ENCODE peak calls at places on chromosomes 5 and 9, in five cellular contexts. One of them, this sample, is unnamed.

GRCh38 chr9:129936222-129936621 is 101.0 kb downstream of the USP20 start:
- DNase-seq in foreskin melanocyte: no peak
- DNase-seq in activated B cell treated with CpG ODN at 0.5 μM for 24 hours: no peak
- DNase-seq in HEK293T: no peak
- DNase-seq in stomach: no peak
- DNase-seq in this sample: no peak

GRCh38 chr5:130720355-130720754 is 444.7 kb downstream of the HINT1 start:
- DNase-seq in foreskin melanocyte: peak; percentile 29
- DNase-seq in activated B cell treated with CpG ODN at 0.5 μM for 24 hours: no peak
- DNase-seq in HEK293T: peak; percentile 47
- DNase-seq in stomach: no peak
- DNase-seq in this sample: no peak

GRCh38 chr9:120579139-120579749 is 723 bp downstream of the CDK5RAP2 start:
- DNase-seq in foreskin melanocyte: no peak
- DNase-seq in activated B cell treated with CpG ODN at 0.5 μM for 24 hours: peak; percentile 17
- DNase-seq in HEK293T: peak; percentile 22
- DNase-seq in stomach: no peak
- DNase-seq in this sample: peak; percentile 46

GRCh38 chr5:37552770-37553719 is 173.9 kb downstream of the WDR70 start:
- DNase-seq in foreskin melanocyte: no peak
- DNase-seq in activated B cell treated with CpG ODN at 0.5 μM for 24 hours: no peak
- DNase-seq in HEK293T: no peak
- DNase-seq in stomach: no peak
- DNase-seq in this sample: no peak

GRCh38 chr9:7316458-7316795 is 483.2 kb downstream of the DMAC1 start:
- DNase-seq in foreskin melanocyte: no peak
- DNase-seq in activated B cell treated with CpG ODN at 0.5 μM for 24 hours: no peak
- DNase-seq in HEK293T: no peak
- DNase-seq in stomach: no peak
- DNase-seq in this sample: no peak

GRCh38 chr9:113471143-113471542 is 7.6 kb downstream of the RGS3 start:
- DNase-seq in foreskin melanocyte: no peak
- DNase-seq in activated B cell treated with CpG ODN at 0.5 μM for 24 hours: no peak
- DNase-seq in HEK293T: no peak
- DNase-seq in stomach: no peak
- DNase-seq in this sample: no peak

GRCh38 chr9:126159661-126160060 is 167.0 kb upstream of the MVB12B start:
- DNase-seq in foreskin melanocyte: no peak
- DNase-seq in activated B cell treated with CpG ODN at 0.5 μM for 24 hours: no peak
- DNase-seq in HEK293T: peak; percentile 2
- DNase-seq in stomach: peak; percentile 15
- DNase-seq in this sample: peak; percentile 31

GRCh38 chr5:6592611-6593010 is 40.2 kb downstream of the NSUN2 start:
- DNase-seq in foreskin melanocyte: no peak
- DNase-seq in activated B cell treated with CpG ODN at 0.5 μM for 24 hours: no peak
- DNase-seq in HEK293T: no peak
- DNase-seq in stomach: no peak
- DNase-seq in this sample: no peak

GRCh38 chr5:141850183-141850768 is 27.9 kb downstream of the PCDH1 start:
- DNase-seq in foreskin melanocyte: no peak
- DNase-seq in activated B cell treated with CpG ODN at 0.5 μM for 24 hours: no peak
- DNase-seq in HEK293T: peak; percentile 50
- DNase-seq in stomach: no peak
- DNase-seq in this sample: no peak

GRCh38 chr9:69254223-69254622 is 70.8 kb upstream of the ENTREP1 start:
- DNase-seq in foreskin melanocyte: no peak
- DNase-seq in activated B cell treated with CpG ODN at 0.5 μM for 24 hours: no peak
- DNase-seq in HEK293T: no peak
- DNase-seq in stomach: no peak
- DNase-seq in this sample: no peak

GRCh38 chr5:159849437-159850191 is 66.7 kb upstream of the ADRA1B start:
- DNase-seq in foreskin melanocyte: no peak
- DNase-seq in activated B cell treated with CpG ODN at 0.5 μM for 24 hours: no peak
- DNase-seq in HEK293T: no peak
- DNase-seq in stomach: no peak
- DNase-seq in this sample: no peak

GRCh38 chr9:86968258-86968920 is 21.1 kb upstream of the GAS1 start:
- DNase-seq in foreskin melanocyte: no peak
- DNase-seq in activated B cell treated with CpG ODN at 0.5 μM for 24 hours: no peak
- DNase-seq in HEK293T: no peak
- DNase-seq in stomach: no peak
- DNase-seq in this sample: no peak

GRCh38 chr5:12691330-12691729 is 787.1 kb upstream of the CTNND2 start:
- DNase-seq in foreskin melanocyte: no peak
- DNase-seq in activated B cell treated with CpG ODN at 0.5 μM for 24 hours: no peak
- DNase-seq in HEK293T: no peak
- DNase-seq in stomach: no peak
- DNase-seq in this sample: no peak

GRCh38 chr9:16414451-16414850 is 456.0 kb downstream of the BNC2 start:
- DNase-seq in foreskin melanocyte: no peak
- DNase-seq in activated B cell treated with CpG ODN at 0.5 μM for 24 hours: no peak
- DNase-seq in HEK293T: no peak
- DNase-seq in stomach: no peak
- DNase-seq in this sample: no peak

GRCh38 chr5:66969963-66970362 is 226.6 kb downstream of the CD180 start:
- DNase-seq in foreskin melanocyte: no peak
- DNase-seq in activated B cell treated with CpG ODN at 0.5 μM for 24 hours: no peak
- DNase-seq in HEK293T: no peak
- DNase-seq in stomach: no peak
- DNase-seq in this sample: no peak

GRCh38 chr5:94748212-94748611 is 129.7 kb downstream of the SLF1 start:
- DNase-seq in foreskin melanocyte: no peak
- DNase-seq in activated B cell treated with CpG ODN at 0.5 μM for 24 hours: no peak
- DNase-seq in HEK293T: no peak
- DNase-seq in stomach: no peak
- DNase-seq in this sample: no peak

GRCh38 chr5:149728303-149728702 is 1.8 kb upstream of the PPARGC1B start:
- DNase-seq in foreskin melanocyte: no peak
- DNase-seq in activated B cell treated with CpG ODN at 0.5 μM for 24 hours: no peak
- DNase-seq in HEK293T: no peak
- DNase-seq in stomach: peak; percentile 63
- DNase-seq in this sample: no peak

GRCh38 chr5:134905246-134905996 is 490 bp downstream of the PCBD2 start:
- DNase-seq in foreskin melanocyte: peak; percentile 77
- DNase-seq in activated B cell treated with CpG ODN at 0.5 μM for 24 hours: no peak
- DNase-seq in HEK293T: peak; percentile 36
- DNase-seq in stomach: peak; percentile 58
- DNase-seq in this sample: peak; percentile 65

GRCh38 chr5:60333103-60333502 is 366.9 kb downstream of the DEPDC1B start:
- DNase-seq in foreskin melanocyte: no peak
- DNase-seq in activated B cell treated with CpG ODN at 0.5 μM for 24 hours: no peak
- DNase-seq in HEK293T: no peak
- DNase-seq in stomach: no peak
- DNase-seq in this sample: no peak

GRCh38 chr9:124242331-124243194 is 15.2 kb upstream of the NEK6 start:
- DNase-seq in foreskin melanocyte: no peak
- DNase-seq in activated B cell treated with CpG ODN at 0.5 μM for 24 hours: no peak
- DNase-seq in HEK293T: no peak
- DNase-seq in stomach: no peak
- DNase-seq in this sample: no peak

GRCh38 chr5:160774646-160775313 is 77.2 kb downstream of the ATP10B start:
- DNase-seq in foreskin melanocyte: no peak
- DNase-seq in activated B cell treated with CpG ODN at 0.5 μM for 24 hours: no peak
- DNase-seq in HEK293T: no peak
- DNase-seq in stomach: no peak
- DNase-seq in this sample: no peak

GRCh38 chr5:132557425-132557805 is 638 bp downstream of the RAD50 start:
- DNase-seq in foreskin melanocyte: no peak
- DNase-seq in activated B cell treated with CpG ODN at 0.5 μM for 24 hours: peak; percentile 26
- DNase-seq in HEK293T: peak; percentile 33
- DNase-seq in stomach: peak; percentile 49
- DNase-seq in this sample: peak; percentile 67

GRCh38 chr9:76414656-76415055 is 20.4 kb upstream of the RFK start:
- DNase-seq in foreskin melanocyte: no peak
- DNase-seq in activated B cell treated with CpG ODN at 0.5 μM for 24 hours: no peak
- DNase-seq in HEK293T: no peak
- DNase-seq in stomach: no peak
- DNase-seq in this sample: no peak

GRCh38 chr9:86282979-86283535 is 719 bp upstream of the ISCA1 start:
- DNase-seq in foreskin melanocyte: peak; percentile 86
- DNase-seq in activated B cell treated with CpG ODN at 0.5 μM for 24 hours: no peak
- DNase-seq in HEK293T: peak; percentile 15
- DNase-seq in stomach: no peak
- DNase-seq in this sample: peak; percentile 46

GRCh38 chr5:32360906-32361305 is 48.2 kb upstream of the MTMR12 start:
- DNase-seq in foreskin melanocyte: no peak
- DNase-seq in activated B cell treated with CpG ODN at 0.5 μM for 24 hours: no peak
- DNase-seq in HEK293T: no peak
- DNase-seq in stomach: no peak
- DNase-seq in this sample: no peak

GRCh38 chr5:171633776-171634470 is 151.7 kb upstream of the SMIM23 start:
- DNase-seq in foreskin melanocyte: no peak
- DNase-seq in activated B cell treated with CpG ODN at 0.5 μM for 24 hours: no peak
- DNase-seq in HEK293T: no peak
- DNase-seq in stomach: no peak
- DNase-seq in this sample: no peak

GRCh38 chr9:134049236-134049635 is 18.6 kb downstream of the BRD3 start:
- DNase-seq in foreskin melanocyte: no peak
- DNase-seq in activated B cell treated with CpG ODN at 0.5 μM for 24 hours: no peak
- DNase-seq in HEK293T: no peak
- DNase-seq in stomach: peak; percentile 95
- DNase-seq in this sample: no peak

GRCh38 chr5:74966151-74967050 is 86.0 kb downstream of the GCNT4 start:
- DNase-seq in foreskin melanocyte: no peak
- DNase-seq in activated B cell treated with CpG ODN at 0.5 μM for 24 hours: no peak
- DNase-seq in HEK293T: no peak
- DNase-seq in stomach: peak; percentile 71
- DNase-seq in this sample: no peak

GRCh38 chr9:113164536-113165300 is 13.9 kb downstream of the SLC31A2 start:
- DNase-seq in foreskin melanocyte: no peak
- DNase-seq in activated B cell treated with CpG ODN at 0.5 μM for 24 hours: no peak
- DNase-seq in HEK293T: no peak
- DNase-seq in stomach: no peak
- DNase-seq in this sample: no peak

GRCh38 chr9:137838576-137838975 is 39.0 kb upstream of the CACNA1B start:
- DNase-seq in foreskin melanocyte: no peak
- DNase-seq in activated B cell treated with CpG ODN at 0.5 μM for 24 hours: no peak
- DNase-seq in HEK293T: no peak
- DNase-seq in stomach: no peak
- DNase-seq in this sample: no peak

GRCh38 chr5:168975331-168975730 is 325.6 kb downstream of the SLIT3 start:
- DNase-seq in foreskin melanocyte: no peak
- DNase-seq in activated B cell treated with CpG ODN at 0.5 μM for 24 hours: no peak
- DNase-seq in HEK293T: no peak
- DNase-seq in stomach: no peak
- DNase-seq in this sample: no peak

GRCh38 chr9:89969156-89969566 is 364.3 kb downstream of the GADD45G start:
- DNase-seq in foreskin melanocyte: no peak
- DNase-seq in activated B cell treated with CpG ODN at 0.5 μM for 24 hours: no peak
- DNase-seq in HEK293T: no peak
- DNase-seq in stomach: no peak
- DNase-seq in this sample: no peak

GRCh38 chr5:78006449-78006848 is 230.3 kb upstream of the TBCA start:
- DNase-seq in foreskin melanocyte: no peak
- DNase-seq in activated B cell treated with CpG ODN at 0.5 μM for 24 hours: no peak
- DNase-seq in HEK293T: no peak
- DNase-seq in stomach: no peak
- DNase-seq in this sample: no peak

GRCh38 chr9:116979461-116979860 is 292.4 kb downstream of the TRIM32 start:
- DNase-seq in foreskin melanocyte: no peak
- DNase-seq in activated B cell treated with CpG ODN at 0.5 μM for 24 hours: no peak
- DNase-seq in HEK293T: no peak
- DNase-seq in stomach: no peak
- DNase-seq in this sample: no peak

GRCh38 chr5:5884593-5884992 is 462.1 kb downstream of the ICE1 start:
- DNase-seq in foreskin melanocyte: no peak
- DNase-seq in activated B cell treated with CpG ODN at 0.5 μM for 24 hours: no peak
- DNase-seq in HEK293T: no peak
- DNase-seq in stomach: no peak
- DNase-seq in this sample: no peak

GRCh38 chr5:118611332-118611945 is 376.9 kb downstream of the DTWD2 start:
- DNase-seq in foreskin melanocyte: peak; percentile 49
- DNase-seq in activated B cell treated with CpG ODN at 0.5 μM for 24 hours: no peak
- DNase-seq in HEK293T: peak; percentile 36
- DNase-seq in stomach: peak; percentile 35
- DNase-seq in this sample: no peak

GRCh38 chr9:2180704-2181103 is 165.6 kb downstream of the SMARCA2 start:
- DNase-seq in foreskin melanocyte: no peak
- DNase-seq in activated B cell treated with CpG ODN at 0.5 μM for 24 hours: no peak
- DNase-seq in HEK293T: no peak
- DNase-seq in stomach: no peak
- DNase-seq in this sample: no peak